ENCODE peak calls at places on chromosomes 16 and 17, in four cellular contexts. S is glutamatergic neuron, Y is D721Med, X is neural progenitor cell. D is an unnamed sample.

GRCh38 chr17:80371196-80371595 is 43.8 kb upstream of the ENDOV start:
- DNase-seq in S (no peak), Y (no peak), X (no peak), D (no peak)

GRCh38 chr17:47852113-47852949 is 1.4 kb upstream of the SP6 start:
- DNase-seq in Y (no peak), X (no peak), S (no peak), D (no peak)

GRCh38 chr16:10835281-10835931 is 16.8 kb upstream of the TVP23A start:
- DNase-seq in X (no peak), Y (no peak), S (no peak), D (no peak)

GRCh38 chr16:28309811-28310311 is 17.5 kb downstream of the SBK1 start:
- DNase-seq in Y (no peak), S (no peak), X (no peak), D (no peak)

GRCh38 chr17:59846391-59847165 is 46.2 kb downstream of the TUBD1 start:
- DNase-seq in X (no peak), S (no peak), Y (no peak), D (no peak)

GRCh38 chr16:3659200-3659599 is 4.7 kb downstream of the DNASE1 start:
- DNase-seq in Y (no peak), S (no peak), X (no peak), D (no peak)

GRCh38 chr17:49638818-49639217 is 39.1 kb downstream of the SPOP start:
- DNase-seq in X (no peak), Y (no peak), S (no peak), D (no peak)

GRCh38 chr17:42340691-42341127 is 47.5 kb downstream of the STAT3 start:
- DNase-seq in Y (no peak), S (no peak), X (no peak), D (no peak)

GRCh38 chr17:77343031-77343866 is 202.5 kb downstream of the SEC14L1 start:
- DNase-seq in Y (no peak), X (no peak), S (no peak), D (no peak)

GRCh38 chr17:78781339-78782304 is at the start of gene CYTH1:
- DNase-seq in X (peak; percentile 71), S (peak; percentile 70), Y (no peak), D (peak; percentile 45)

GRCh38 chr17:44966348-44967025 is 1.6 kb downstream of the C1QL1 start:
- DNase-seq in X (peak; percentile 24), S (no peak), Y (no peak), D (no peak)

GRCh38 chr16:51407199-51407598 is 256.1 kb upstream of the SALL1 start:
- DNase-seq in Y (no peak), X (no peak), S (no peak), D (no peak)

GRCh38 chr17:79792984-79793923 is 3.6 kb downstream of the CBX8 start:
- DNase-seq in X (peak; percentile 68), S (peak; percentile 49), Y (no peak), D (no peak)

GRCh38 chr17:80649200-80649644 is 104.6 kb downstream of the RPTOR start:
- DNase-seq in Y (no peak), X (no peak), S (no peak), D (no peak)

GRCh38 chr17:38451030-38451839 is 23.0 kb downstream of the ARHGAP23 start:
- DNase-seq in S (no peak), X (peak; percentile 68), Y (no peak), D (no peak)

D was measured in AML-193.